ENCODE peak calls at places on chromosomes 4 and X, in eight cellular contexts. H is mammary epithelial cell, P is coronary artery, F is tibial nerve, Z is suprapubic skin, Y is PC-3, V is neural progenitor cell, N is foreskin keratinocyte. G is an unnamed sample.

GRCh38 chr4:10079256-10079655 is 37.3 kb downstream of the WDR1 start:
- DNase-seq in V (no peak), P (peak), Z (peak), N (no peak), Y (no peak), H (no peak), F (no peak), G (no peak)

GRCh38 chrX:105191878-105192277 is 28.6 kb downstream of the TEX13A start:
- DNase-seq in P (no peak), N (peak), H (peak), V (peak), Z (no peak), F (no peak), Y (peak), G (no peak)

GRCh38 chr4:34720563-34720962 is 1523.8 kb downstream of the ARAP2 start:
- DNase-seq in H (peak), N (peak), F (no peak), P (no peak), Y (peak), Z (no peak), V (peak), G (peak)

GRCh38 chr4:70195425-70195824 is at the start of gene ODAM:
- DNase-seq in V (no peak), N (no peak), F (no peak), Y (no peak), P (no peak), Z (no peak), H (no peak), G (no peak)

GRCh38 chr4:39812500-39812899 is 114.6 kb downstream of the UBE2K start:
- DNase-seq in V (no peak), F (no peak), N (no peak), P (no peak), H (no peak), Y (no peak), Z (peak), G (no peak)

GRCh38 chrX:154751669-154752271 is 893 bp upstream of the GAB3 start:
- DNase-seq in Y (no peak), P (no peak), H (no peak), V (no peak), Z (no peak), F (no peak), N (no peak), G (no peak)

GRCh38 chr4:185165605-185166063 is 22.6 kb downstream of the SLC25A4 start:
- DNase-seq in Y (no peak), V (no peak), P (no peak), Z (no peak), F (no peak), H (peak), N (no peak), G (no peak)

GRCh38 chrX:129719931-129720520 is 18.8 kb upstream of the XPNPEP2 start:
- DNase-seq in Y (peak), N (no peak), V (no peak), F (no peak), P (peak), Z (no peak), H (no peak), G (no peak)

GRCh38 chr4:144178414-144178813 is 37.9 kb upstream of the GYPA start:
- DNase-seq in V (no peak), N (no peak), Y (no peak), F (no peak), Z (no peak), P (no peak), H (no peak), G (no peak)

GRCh38 chr4:48047896-48048295 is 31.3 kb downstream of the NIPAL1 start:
- DNase-seq in H (no peak), N (no peak), V (no peak), Z (no peak), Y (no peak), P (no peak), F (no peak), G (no peak)

GRCh38 chr4:151921811-151922210 is 161.0 kb upstream of the GATB start:
- DNase-seq in F (no peak), V (no peak), Z (no peak), Y (peak), N (peak), P (no peak), H (peak), G (peak)

GRCh38 chr4:54959656-54960055 is 165.7 kb downstream of the KDR start:
- DNase-seq in F (no peak), Z (no peak), H (no peak), Y (no peak), N (no peak), V (no peak), P (no peak), G (no peak)

GRCh38 chrX:38233891-38234807 is 13.5 kb upstream of the SRPX start:
- DNase-seq in V (no peak), H (peak), Z (no peak), P (no peak), Y (peak), F (peak), N (peak), G (no peak)

GRCh38 chr4:168882650-168883233 is 127.3 kb downstream of the CBR4 start:
- DNase-seq in V (no peak), N (peak), Z (no peak), P (no peak), F (no peak), H (peak), Y (peak), G (no peak)

DNA sequence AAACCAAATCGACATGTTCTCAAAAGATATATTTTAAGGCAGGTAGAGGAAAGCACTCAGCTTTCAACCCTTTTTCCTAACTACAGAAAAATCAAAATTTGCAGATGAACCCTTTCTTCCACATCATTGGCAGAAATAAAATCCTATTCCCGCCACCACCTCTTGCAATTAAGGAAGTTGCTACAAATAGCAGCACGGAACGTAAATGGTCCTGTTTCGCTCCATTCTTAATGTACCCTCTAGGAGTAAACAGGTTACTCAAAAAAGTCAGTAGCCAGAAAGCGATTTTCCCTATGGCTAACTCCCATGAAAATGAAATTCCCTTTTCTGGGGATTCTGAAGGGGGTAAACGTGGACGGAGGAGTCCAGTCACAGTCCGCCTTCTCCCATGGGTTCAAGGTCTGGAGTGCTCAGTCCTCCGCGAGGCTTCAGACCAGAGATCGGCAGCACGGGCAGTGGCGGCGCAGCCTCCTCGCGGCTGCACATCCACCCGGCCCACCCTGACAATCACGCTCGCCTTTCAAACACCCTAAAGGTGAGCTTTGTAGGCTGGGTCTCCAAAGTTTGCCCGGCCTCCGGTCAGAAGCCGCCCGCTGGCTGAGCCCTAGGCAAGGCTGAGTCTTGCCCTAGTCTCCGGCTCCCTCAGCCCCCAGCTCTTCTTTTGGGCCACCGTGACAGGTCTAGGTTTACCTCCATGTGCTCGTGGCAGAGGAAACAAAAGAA is 1.8 kb downstream of the ATP11C start:
- DNase-seq in P (no peak), V (peak), N (no peak), H (peak), Z (no peak), F (peak), Y (peak), G (peak)
- H3K27ac ChIP-seq in P (peak), V (no peak), N (peak), H (peak), Z (no peak), F (peak), Y (no peak), G (peak)

DNA sequence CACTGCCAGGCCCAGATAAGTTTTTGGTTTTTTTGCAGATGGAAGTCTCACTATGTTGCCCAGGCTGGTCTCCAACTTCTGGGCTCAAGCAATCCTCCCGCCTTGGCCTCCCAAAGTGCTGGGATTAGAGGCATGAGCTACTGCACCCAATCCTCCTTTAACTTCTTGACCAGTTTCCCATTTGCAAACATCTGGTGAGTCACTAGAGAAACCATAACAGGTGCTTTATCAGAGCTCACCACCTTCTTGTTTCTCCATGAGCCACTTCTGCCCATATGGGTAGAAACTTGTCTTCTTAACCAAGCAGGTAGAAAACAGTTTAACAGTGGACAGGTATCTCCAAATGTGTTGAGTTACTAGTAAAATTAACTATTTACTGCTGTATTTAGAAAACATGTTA is 128.4 kb upstream of the AP1S2 start:
- DNase-seq in H (no peak), F (no peak), Z (no peak), P (no peak), N (no peak), Y (no peak), V (no peak), G (no peak)
- TF ChIP-seq CTCF in H (no peak), F (no peak), Z (no peak), P (no peak), N (no peak), Y (no peak), V (no peak), G (no peak)

GRCh38 chr4:142351958-142352357 is 494.1 kb downstream of the INPP4B start:
- DNase-seq in H (no peak), Z (no peak), F (no peak), N (no peak), V (peak), P (no peak), Y (no peak), G (no peak)
- H3K27ac ChIP-seq in H (peak), Z (no peak), F (peak), N (no peak), V (no peak), P (peak), Y (no peak), G (no peak)

GRCh38 chrX:78199851-78200250 is 60.4 kb upstream of the TAF9B start:
- DNase-seq in F (no peak), H (peak), P (no peak), Z (no peak), N (peak), Y (peak), V (peak), G (peak)
- TF ChIP-seq CTCF in F (no peak), H (peak), P (no peak), Z (no peak), N (peak), Y (peak), V (peak), G (no peak)

GRCh38 chr4:1136028-1136427 is 22.7 kb upstream of the RNF212 start:
- DNase-seq in H (no peak), Y (no peak), F (no peak), V (no peak), N (no peak), Z (no peak), P (no peak), G (no peak)

GRCh38 chr4:1133033-1133432 is 19.7 kb upstream of the RNF212 start:
- DNase-seq in V (no peak), N (no peak), F (no peak), Z (peak), Y (no peak), H (no peak), P (no peak), G (no peak)

GRCh38 chr4:1137063-1137771 is 23.9 kb upstream of the RNF212 start:
- DNase-seq in F (no peak), H (no peak), V (no peak), Z (no peak), Y (no peak), N (no peak), P (no peak), G (no peak)

DNA sequence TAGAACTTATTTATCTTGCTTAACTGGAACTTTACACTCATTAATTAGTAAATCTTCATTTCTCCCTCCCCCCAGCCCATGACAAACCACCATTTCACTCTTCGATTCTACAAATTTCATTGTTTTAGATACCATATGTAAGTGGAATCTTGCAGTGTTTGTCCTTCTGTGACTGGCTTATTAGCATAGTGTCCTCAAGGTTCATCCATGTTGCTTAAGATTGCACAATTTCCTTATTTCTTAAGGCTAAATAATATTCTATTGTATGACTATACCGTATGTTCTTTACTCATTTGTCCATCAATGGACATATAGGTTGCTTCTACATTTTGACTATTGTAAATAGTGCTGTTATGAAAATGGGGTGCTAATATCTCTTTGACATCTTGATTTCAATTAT is 24.5 kb upstream of the RNF212 start:
- DNase-seq in V (no peak), P (no peak), Z (no peak), Y (no peak), H (no peak), N (no peak), F (no peak), G (no peak)
- H3K27ac ChIP-seq in V (no peak), P (no peak), Z (no peak), Y (no peak), H (no peak), N (no peak), F (no peak), G (no peak)